ENCODE peak calls at places on chromosome 19, in nine cellular contexts. Q is AG09319, A is AG04450, O is fibroblast of mammary gland, R is CD14-positive monocyte, M is HFF-Myc, J is prostate gland, H is H9, W is SK-N-SH. E is an unnamed sample.

GRCh38 chr19:6803036-6803404 is 30.5 kb downstream of the VAV1 start:
- DNase-seq in Q (no peak), A (no peak), O (no peak), R (no peak), M (no peak), J (no peak), H (no peak), W (no peak), E (no peak)

GRCh38 chr19:4334929-4335833 is 3.4 kb downstream of the STAP2 start:
- DNase-seq in Q (no peak), A (no peak), O (no peak), R (no peak), M (no peak), J (no peak), H (no peak), W (no peak), E (no peak)

GRCh38 chr19:46599716-46600392 is 1.3 kb upstream of the CALM3 start:
- DNase-seq in Q (no peak), A (no peak), O (no peak), R (no peak), M (no peak), J (no peak), H (peak; percentile 67), W (peak; percentile 7), E (no peak)

GRCh38 chr19:51271015-51271600 is 20.2 kb downstream of the SIGLECL1 start:
- DNase-seq in Q (no peak), A (no peak), O (peak; percentile 4), R (peak; percentile 53), M (no peak), J (no peak), H (peak; percentile 66), W (peak; percentile 47), E (no peak)

GRCh38 chr19:48746738-48747575 is at the start of gene IZUMO1:
- DNase-seq in Q (peak; percentile 55), A (peak; percentile 66), O (peak; percentile 88), R (peak; percentile 64), M (peak; percentile 73), J (no peak), H (peak; percentile 94), W (peak; percentile 89), E (peak; percentile 76)

GRCh38 chr19:33395561-33396550 is 22.3 kb downstream of the CEBPG start:
- DNase-seq in Q (no peak), A (no peak), O (peak; percentile 49), R (peak; percentile 41), M (no peak), J (peak; percentile 39), H (no peak), W (peak; percentile 22), E (no peak)

GRCh38 chr19:31418055-31418454 is 68.8 kb upstream of the TSHZ3 start:
- DNase-seq in Q (no peak), A (no peak), O (no peak), R (no peak), M (no peak), J (no peak), H (peak; percentile 86), W (no peak), E (no peak)

GRCh38 chr19:46159418-46159817 is 11.4 kb downstream of the IGFL2 start:
- DNase-seq in Q (no peak), A (no peak), O (no peak), R (no peak), M (no peak), J (no peak), H (no peak), W (no peak), E (no peak)

GRCh38 chr19:49333426-49334288 is 1.5 kb upstream of the CD37 start:
- DNase-seq in Q (no peak), A (no peak), O (peak; percentile 40), R (no peak), M (no peak), J (no peak), H (peak; percentile 27), W (no peak), E (peak; percentile 73)

GRCh38 chr19:50793558-50794065 is 3.4 kb downstream of the ACP4 start:
- DNase-seq in Q (no peak), A (no peak), O (no peak), R (no peak), M (no peak), J (no peak), H (no peak), W (peak; percentile 44), E (no peak)

GRCh38 chr19:2722541-2723344 is 1.6 kb upstream of the DIRAS1 start:
- DNase-seq in Q (peak; percentile 52), A (no peak), O (peak; percentile 77), R (no peak), M (no peak), J (no peak), H (no peak), W (peak; percentile 30), E (no peak)

GRCh38 chr19:38478273-38478971 is 44.9 kb downstream of the RYR1 start:
- DNase-seq in Q (no peak), A (no peak), O (peak; percentile 5), R (no peak), M (no peak), J (no peak), H (peak; percentile 56), W (peak; percentile 64), E (no peak)

GRCh38 chr19:36573948-36574726 is 1.0 kb upstream of the ZNF529 start:
- DNase-seq in Q (no peak), A (no peak), O (peak; percentile 22), R (no peak), M (no peak), J (no peak), H (no peak), W (no peak), E (no peak)

GRCh38 chr19:36574762-36575161 is 1.7 kb upstream of the ZNF529 start:
- DNase-seq in Q (no peak), A (no peak), O (no peak), R (no peak), M (no peak), J (no peak), H (no peak), W (no peak), E (no peak)

GRCh38 chr19:36577271-36577996 is 4.3 kb upstream of the ZNF529 start:
- DNase-seq in Q (no peak), A (no peak), O (no peak), R (no peak), M (no peak), J (no peak), H (no peak), W (no peak), E (no peak)

GRCh38 chr19:36572593-36573019 is 486 bp downstream of the ZNF529 start:
- DNase-seq in Q (no peak), A (no peak), O (no peak), R (no peak), M (no peak), J (no peak), H (no peak), W (no peak), E (no peak)

GRCh38 chr19:36573020-36573947 is at the start of gene ZNF529:
- DNase-seq in Q (peak; percentile 54), A (peak; percentile 59), O (peak; percentile 88), R (peak; percentile 84), M (peak; percentile 80), J (peak; percentile 88), H (peak; percentile 96), W (peak; percentile 94), E (peak; percentile 90)
- TF ChIP-seq CTCF in Q (no peak), A (no peak), O (no peak), R (no peak), M (no peak), J (no peak), H (no peak), W (no peak), E (no peak)

DNA sequence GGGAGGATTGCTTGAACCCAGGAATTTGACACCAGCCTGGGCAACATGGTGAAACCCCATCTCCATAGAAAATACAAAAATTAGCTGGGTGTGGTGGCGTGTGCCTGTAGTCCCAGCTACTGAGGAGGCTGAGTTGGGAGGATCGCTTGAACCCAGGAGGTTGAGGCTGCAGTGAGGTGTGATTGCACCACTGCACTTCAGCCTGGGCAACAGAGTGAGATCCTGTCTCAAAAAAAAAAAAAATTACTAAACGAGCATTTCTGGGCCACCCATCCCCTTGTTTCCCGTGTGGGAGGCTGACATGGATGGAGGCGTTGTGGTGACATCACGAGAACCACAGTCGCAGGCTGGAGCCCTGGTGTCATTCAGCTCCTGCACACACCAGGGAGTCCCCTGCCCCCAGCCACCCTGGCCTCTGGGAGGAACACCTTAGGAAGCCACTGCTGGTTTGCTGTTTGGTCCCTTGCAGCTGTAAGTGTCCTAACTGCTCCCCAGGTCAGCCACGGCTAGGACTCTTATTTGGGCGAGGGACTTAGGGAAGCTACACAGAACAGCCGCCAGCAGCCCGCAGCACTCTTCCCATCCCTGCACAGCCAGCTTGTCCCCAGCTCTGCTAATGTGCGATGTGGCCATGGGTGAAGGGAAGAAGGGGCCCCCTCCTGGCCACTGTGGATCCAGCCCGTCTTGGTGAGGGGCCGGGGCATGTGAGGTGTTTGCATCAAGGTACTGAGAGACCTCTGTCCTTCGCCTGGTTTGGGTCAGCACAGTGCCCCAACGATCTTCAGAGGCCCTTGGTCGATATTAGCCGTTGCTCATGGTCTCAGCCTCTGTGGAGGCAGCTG is 12.7 kb downstream of the NKPD1 start:
- DNase-seq in Q (no peak), A (no peak), O (no peak), R (no peak), M (no peak), J (no peak), H (peak; percentile 79), W (no peak), E (no peak)
- TF ChIP-seq CTCF in Q (no peak), A (no peak), O (no peak), R (no peak), M (no peak), J (no peak), H (peak; percentile 57), W (no peak), E (no peak)

DNA sequence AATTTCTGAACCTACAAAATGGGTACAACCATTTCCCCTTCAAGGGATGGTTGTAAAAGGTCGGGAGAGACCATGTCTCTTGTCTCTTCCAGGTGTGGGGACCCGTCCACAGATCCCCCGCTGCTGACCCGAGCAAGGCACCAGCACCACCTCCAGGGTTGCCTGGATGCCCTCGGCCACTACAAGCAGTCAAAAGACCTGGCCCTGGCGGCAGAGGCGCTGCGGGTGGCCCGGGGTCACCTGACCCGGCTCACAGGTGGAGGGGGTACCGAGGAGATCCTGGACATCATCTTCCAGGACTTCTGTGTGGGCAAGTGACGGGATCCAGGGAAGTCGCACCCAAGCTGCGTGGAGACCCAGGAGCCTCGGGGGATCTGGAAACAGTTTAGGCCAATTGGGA is 4.0 kb downstream of the GTPBP3 start:
- DNase-seq in Q (no peak), A (no peak), O (no peak), R (no peak), M (no peak), J (no peak), H (no peak), W (no peak), E (no peak)
- TF ChIP-seq CTCF in Q (no peak), A (no peak), O (no peak), R (no peak), M (no peak), J (no peak), H (no peak), W (no peak), E (no peak)

DNA sequence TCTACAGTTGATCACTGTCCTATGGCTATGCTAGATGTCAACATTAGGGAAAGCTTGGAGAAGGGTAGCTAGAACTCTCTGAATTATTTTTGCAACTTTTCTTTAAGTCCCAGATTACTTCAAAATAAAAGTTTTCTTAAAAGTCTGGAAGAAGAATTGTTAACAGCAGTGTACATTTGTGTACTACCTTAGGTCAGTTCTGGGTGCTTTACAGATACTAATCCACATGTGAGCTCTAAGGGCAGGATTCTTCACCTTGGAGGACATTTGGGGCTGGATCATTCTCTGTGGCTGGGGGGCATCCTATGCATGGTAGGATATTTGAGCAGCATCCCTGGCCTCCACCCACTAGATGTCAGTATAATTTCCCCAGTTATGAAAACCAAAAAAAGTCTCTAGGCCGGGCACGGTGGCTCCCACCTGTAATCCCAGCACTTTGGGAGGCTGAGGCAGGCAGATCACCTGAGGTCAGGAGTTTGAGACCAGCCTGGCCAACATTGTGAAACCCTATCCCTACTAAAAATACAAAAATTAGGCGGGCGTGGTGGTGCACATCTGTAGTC is 2.8 kb downstream of the BRME1 start:
- DNase-seq in Q (no peak), A (no peak), O (peak; percentile 15), R (no peak), M (no peak), J (no peak), H (no peak), W (peak; percentile 59), E (no peak)
- TF ChIP-seq CTCF in Q (peak; percentile 6), A (peak; percentile 26), O (peak; percentile 38), R (peak; percentile 57), M (peak; percentile 37), J (no peak), H (peak; percentile 60), W (peak; percentile 59), E (peak; percentile 17)